ENCODE peak calls at places on chromosomes 6 and 20, in five cellular contexts. F is OCI-LY7, P is GF-D8, S is dorsolateral prefrontal cortex, Q is HuH-7. V is an unnamed sample.
A peak's percentile ranks its signal among the peaks of the same experiment; 100 is the strongest.

GRCh38 chr20:48482790-48483189 is 345.0 kb downstream of the PREX1 start:
- DNase-seq in F (no peak), P (no peak), S (no peak), Q (no peak), V (no peak)

GRCh38 chr6:1145756-1146218 is 166.1 kb upstream of the FOXQ1 start:
- DNase-seq in F (no peak), P (no peak), S (no peak), Q (no peak), V (no peak)

GRCh38 chr6:16129623-16130243 is 847 bp downstream of the MYLIP start:
- DNase-seq in F (peak; percentile 49), P (no peak), S (no peak), Q (no peak), V (peak; percentile 51)

GRCh38 chr6:33801611-33802010 is 2.2 kb downstream of the MLN start:
- DNase-seq in F (no peak), P (no peak), S (no peak), Q (no peak), V (no peak)

GRCh38 chr6:128443553-128443952 is 76.8 kb downstream of the PTPRK start:
- DNase-seq in F (no peak), P (no peak), S (no peak), Q (no peak), V (no peak)

GRCh38 chr20:3848565-3848964 is 1.9 kb downstream of the MAVS start:
- DNase-seq in F (no peak), P (no peak), S (no peak), Q (no peak), V (no peak)

GRCh38 chr6:79453558-79454042 is 83.6 kb downstream of the LCA5 start:
- DNase-seq in F (no peak), P (no peak), S (no peak), Q (no peak), V (no peak)

GRCh38 chr6:33168624-33169023 is 23.6 kb downstream of the COL11A2 start:
- DNase-seq in F (no peak), P (no peak), S (no peak), Q (no peak), V (no peak)

GRCh38 chr20:3702992-3703391 is 9.4 kb downstream of the SIGLEC1 start:
- DNase-seq in F (no peak), P (no peak), S (no peak), Q (no peak), V (no peak)

GRCh38 chr20:24991897-24992419 is 593 bp downstream of the APMAP start:
- DNase-seq in F (peak; percentile 18), P (no peak), S (peak; percentile 36), Q (peak; percentile 59), V (peak; percentile 51)

GRCh38 chr6:12009180-12009748 is 2.8 kb upstream of the HIVEP1 start:
- DNase-seq in F (no peak), P (no peak), S (no peak), Q (peak; percentile 10), V (no peak)

GRCh38 chr6:131728296-131728939 is 17.6 kb upstream of the CTAGE9 start:
- DNase-seq in F (no peak), P (no peak), S (no peak), Q (no peak), V (no peak)

GRCh38 chr20:44785768-44786167 is 24.6 kb downstream of the RIMS4 start:
- DNase-seq in F (no peak), P (no peak), S (no peak), Q (no peak), V (no peak)

GRCh38 chr20:3677733-3678132 is 4.1 kb downstream of the ADAM33 start:
- DNase-seq in F (no peak), P (no peak), S (peak; percentile 49), Q (no peak), V (no peak)

GRCh38 chr6:7313505-7314165 is 636 bp upstream of the SSR1 start:
- DNase-seq in F (no peak), P (no peak), S (no peak), Q (no peak), V (no peak)

GRCh38 chr6:130969807-130970491 is 93.1 kb downstream of the EPB41L2 start:
- DNase-seq in F (no peak), P (no peak), S (no peak), Q (peak; percentile 22), V (no peak)

GRCh38 chr6:119720160-119720559 is 370.6 kb upstream of the MAN1A1 start:
- DNase-seq in F (peak; percentile 41), P (no peak), S (no peak), Q (no peak), V (no peak)

V was measured in NCI-H748 treated with DMSO at 0.1 percent for 48 hours.